ENCODE peak calls at places on chromosomes 6 and 20, in five cellular contexts. One of them, this sample, is unnamed.

GRCh38 chr20:37486186-37486999 is 34.7 kb upstream of the NNAT start:
- DNase-seq in neural progenitor cell: no peak
- DNase-seq in SK-N-SH: no peak
- DNase-seq in mesenchymal stem cell: no peak
- DNase-seq in right cardiac atrium: no peak
- DNase-seq in this sample: no peak

GRCh38 chr6:132161283-132161682 is 210.1 kb upstream of the CCN2 start:
- DNase-seq in SK-N-SH: no peak
- DNase-seq in neural progenitor cell: peak; percentile 50
- DNase-seq in mesenchymal stem cell: peak; percentile 59
- DNase-seq in right cardiac atrium: no peak
- DNase-seq in this sample: no peak

GRCh38 chr6:132218063-132218696 is 183.1 kb downstream of the MOXD1 start:
- DNase-seq in mesenchymal stem cell: peak; percentile 43
- DNase-seq in right cardiac atrium: no peak
- DNase-seq in SK-N-SH: peak; percentile 13
- DNase-seq in neural progenitor cell: no peak
- DNase-seq in this sample: no peak

GRCh38 chr6:24708612-24709011 is 10.3 kb downstream of the C6orf62 start:
- DNase-seq in right cardiac atrium: no peak
- DNase-seq in SK-N-SH: no peak
- DNase-seq in mesenchymal stem cell: no peak
- DNase-seq in neural progenitor cell: no peak
- DNase-seq in this sample: no peak

GRCh38 chr20:364905-365794 is 15.4 kb upstream of the TRIB3 start:
- DNase-seq in right cardiac atrium: no peak
- DNase-seq in neural progenitor cell: no peak
- DNase-seq in SK-N-SH: no peak
- DNase-seq in mesenchymal stem cell: peak; percentile 34
- DNase-seq in this sample: no peak

GRCh38 chr20:1469306-1469905 is 2.8 kb upstream of the NSFL1C start:
- DNase-seq in mesenchymal stem cell: no peak
- DNase-seq in neural progenitor cell: no peak
- DNase-seq in right cardiac atrium: no peak
- DNase-seq in SK-N-SH: no peak
- DNase-seq in this sample: no peak

GRCh38 chr6:169905041-169905807 is 153.8 kb downstream of the ERMARD start:
- DNase-seq in right cardiac atrium: peak; percentile 40
- DNase-seq in neural progenitor cell: no peak
- DNase-seq in SK-N-SH: no peak
- DNase-seq in mesenchymal stem cell: peak; percentile 60
- DNase-seq in this sample: no peak

GRCh38 chr20:44187054-44187762 is at the start of gene JPH2:
- DNase-seq in right cardiac atrium: peak; percentile 58
- DNase-seq in SK-N-SH: peak; percentile 64
- DNase-seq in neural progenitor cell: peak; percentile 59
- DNase-seq in mesenchymal stem cell: peak; percentile 83
- DNase-seq in this sample: peak; percentile 91

GRCh38 chr6:16514249-16514648 is 247.0 kb downstream of the ATXN1 start:
- DNase-seq in mesenchymal stem cell: peak; percentile 64
- DNase-seq in right cardiac atrium: no peak
- DNase-seq in SK-N-SH: peak; percentile 33
- DNase-seq in neural progenitor cell: peak; percentile 42
- DNase-seq in this sample: no peak

GRCh38 chr6:79188885-79189505 is 45.5 kb downstream of the HMGN3 start:
- DNase-seq in mesenchymal stem cell: no peak
- DNase-seq in neural progenitor cell: peak; percentile 4
- DNase-seq in right cardiac atrium: no peak
- DNase-seq in SK-N-SH: no peak
- DNase-seq in this sample: no peak

GRCh38 chr6:112016335-112016734 is 37.6 kb upstream of the CCN6 start:
- DNase-seq in SK-N-SH: no peak
- DNase-seq in neural progenitor cell: no peak
- DNase-seq in mesenchymal stem cell: no peak
- DNase-seq in right cardiac atrium: peak; percentile 61
- DNase-seq in this sample: no peak

GRCh38 chr20:6560978-6561377 is 206.5 kb upstream of the BMP2 start:
- DNase-seq in neural progenitor cell: no peak
- DNase-seq in mesenchymal stem cell: no peak
- DNase-seq in SK-N-SH: no peak
- DNase-seq in right cardiac atrium: no peak
- DNase-seq in this sample: no peak

GRCh38 chr6:41066867-41067304 is 5.3 kb downstream of the OARD1 start:
- DNase-seq in mesenchymal stem cell: peak; percentile 77
- DNase-seq in SK-N-SH: peak; percentile 36
- DNase-seq in right cardiac atrium: peak; percentile 80
- DNase-seq in neural progenitor cell: peak; percentile 75
- DNase-seq in this sample: peak; percentile 72

GRCh38 chr20:7094438-7094997 is 327.0 kb downstream of the BMP2 start:
- DNase-seq in right cardiac atrium: peak; percentile 7
- DNase-seq in mesenchymal stem cell: peak; percentile 22
- DNase-seq in neural progenitor cell: peak; percentile 74
- DNase-seq in SK-N-SH: peak; percentile 22
- DNase-seq in this sample: no peak

GRCh38 chr20:44805335-44805734 is 5.0 kb downstream of the RIMS4 start:
- DNase-seq in neural progenitor cell: no peak
- DNase-seq in right cardiac atrium: no peak
- DNase-seq in SK-N-SH: no peak
- DNase-seq in mesenchymal stem cell: no peak
- DNase-seq in this sample: no peak

GRCh38 chr20:43463864-43464785 is 6.4 kb downstream of the SRSF6 start:
- DNase-seq in right cardiac atrium: no peak
- DNase-seq in mesenchymal stem cell: no peak
- DNase-seq in neural progenitor cell: no peak
- DNase-seq in SK-N-SH: no peak
- DNase-seq in this sample: no peak

GRCh38 chr6:136429264-136429663 is 121.0 kb downstream of the MAP7 start:
- DNase-seq in mesenchymal stem cell: no peak
- DNase-seq in SK-N-SH: peak; percentile 28
- DNase-seq in neural progenitor cell: no peak
- DNase-seq in right cardiac atrium: no peak
- DNase-seq in this sample: no peak

GRCh38 chr6:2850480-2851150 is 9.0 kb upstream of the SERPINB1 start:
- DNase-seq in neural progenitor cell: no peak
- DNase-seq in right cardiac atrium: no peak
- DNase-seq in mesenchymal stem cell: peak; percentile 55
- DNase-seq in SK-N-SH: no peak
- DNase-seq in this sample: no peak

GRCh38 chr6:21270501-21271290 is 322.9 kb upstream of the SOX4 start:
- DNase-seq in mesenchymal stem cell: no peak
- DNase-seq in right cardiac atrium: no peak
- DNase-seq in neural progenitor cell: no peak
- DNase-seq in SK-N-SH: no peak
- DNase-seq in this sample: no peak

GRCh38 chr6:124324237-124324636 is 520.6 kb downstream of the NKAIN2 start:
- DNase-seq in SK-N-SH: no peak
- DNase-seq in mesenchymal stem cell: no peak
- DNase-seq in right cardiac atrium: no peak
- DNase-seq in neural progenitor cell: no peak
- DNase-seq in this sample: no peak

GRCh38 chr6:70394518-70395300 is 18.6 kb upstream of the FAM135A start:
- DNase-seq in neural progenitor cell: no peak
- DNase-seq in mesenchymal stem cell: no peak
- DNase-seq in SK-N-SH: no peak
- DNase-seq in right cardiac atrium: no peak
- DNase-seq in this sample: no peak

GRCh38 chr20:36315545-36316351 is 9.6 kb downstream of the DLGAP4 start:
- DNase-seq in mesenchymal stem cell: no peak
- DNase-seq in right cardiac atrium: no peak
- DNase-seq in SK-N-SH: peak; percentile 70
- DNase-seq in neural progenitor cell: no peak
- DNase-seq in this sample: no peak

GRCh38 chr20:24066075-24066700 is 77.6 kb upstream of the GGTLC1 start:
- DNase-seq in mesenchymal stem cell: no peak
- DNase-seq in SK-N-SH: no peak
- DNase-seq in right cardiac atrium: no peak
- DNase-seq in neural progenitor cell: no peak
- DNase-seq in this sample: no peak

GRCh38 chr6:47116086-47116485 is 74.0 kb upstream of the ADGRF1 start:
- DNase-seq in mesenchymal stem cell: no peak
- DNase-seq in right cardiac atrium: no peak
- DNase-seq in neural progenitor cell: no peak
- DNase-seq in SK-N-SH: no peak
- DNase-seq in this sample: no peak

GRCh38 chr20:10374036-10374435 is 60.0 kb downstream of the MKKS start:
- DNase-seq in right cardiac atrium: no peak
- DNase-seq in mesenchymal stem cell: no peak
- DNase-seq in neural progenitor cell: no peak
- DNase-seq in SK-N-SH: no peak
- DNase-seq in this sample: no peak

GRCh38 chr6:149371154-149371553 is 28.9 kb upstream of the SUMO4 start:
- DNase-seq in SK-N-SH: no peak
- DNase-seq in mesenchymal stem cell: no peak
- DNase-seq in neural progenitor cell: no peak
- DNase-seq in right cardiac atrium: no peak
- DNase-seq in this sample: no peak

GRCh38 chr6:11618533-11618932 is 81.0 kb downstream of the TMEM170B start:
- DNase-seq in mesenchymal stem cell: peak; percentile 45
- DNase-seq in SK-N-SH: no peak
- DNase-seq in neural progenitor cell: no peak
- DNase-seq in right cardiac atrium: no peak
- DNase-seq in this sample: no peak

GRCh38 chr6:37056439-37057127 is 51.1 kb downstream of the FGD2 start:
- DNase-seq in mesenchymal stem cell: peak; percentile 64
- DNase-seq in right cardiac atrium: peak; percentile 9
- DNase-seq in neural progenitor cell: no peak
- DNase-seq in SK-N-SH: no peak
- DNase-seq in this sample: no peak

GRCh38 chr20:60001027-60001567 is 42.9 kb downstream of the CDH26 start:
- DNase-seq in right cardiac atrium: no peak
- DNase-seq in neural progenitor cell: no peak
- DNase-seq in mesenchymal stem cell: no peak
- DNase-seq in SK-N-SH: no peak
- DNase-seq in this sample: no peak

GRCh38 chr6:133645000-133645619 is 243.8 kb upstream of the TCF21 start:
- DNase-seq in SK-N-SH: no peak
- DNase-seq in neural progenitor cell: no peak
- DNase-seq in mesenchymal stem cell: peak; percentile 89
- DNase-seq in right cardiac atrium: no peak
- DNase-seq in this sample: no peak

GRCh38 chr20:46838002-46838401 is 56.6 kb upstream of the EYA2 start:
- DNase-seq in SK-N-SH: no peak
- DNase-seq in mesenchymal stem cell: no peak
- DNase-seq in right cardiac atrium: no peak
- DNase-seq in neural progenitor cell: peak; percentile 11
- DNase-seq in this sample: no peak

GRCh38 chr6:30542404-30542725 is 13.9 kb downstream of the GNL1 start:
- DNase-seq in right cardiac atrium: no peak
- DNase-seq in mesenchymal stem cell: no peak
- DNase-seq in SK-N-SH: no peak
- DNase-seq in neural progenitor cell: no peak
- DNase-seq in this sample: no peak

GRCh38 chr6:48891308-48891707 is 571.7 kb downstream of the MMUT start:
- DNase-seq in SK-N-SH: no peak
- DNase-seq in right cardiac atrium: no peak
- DNase-seq in mesenchymal stem cell: no peak
- DNase-seq in neural progenitor cell: no peak
- DNase-seq in this sample: no peak

GRCh38 chr20:6530254-6530653 is 237.2 kb upstream of the BMP2 start:
- DNase-seq in SK-N-SH: no peak
- DNase-seq in right cardiac atrium: no peak
- DNase-seq in mesenchymal stem cell: peak; percentile 74
- DNase-seq in neural progenitor cell: no peak
- DNase-seq in this sample: no peak

GRCh38 chr6:44073612-44074382 is 53.5 kb downstream of the MRPL14 start:
- DNase-seq in mesenchymal stem cell: peak; percentile 48
- DNase-seq in right cardiac atrium: no peak
- DNase-seq in neural progenitor cell: no peak
- DNase-seq in SK-N-SH: peak; percentile 66
- DNase-seq in this sample: peak; percentile 65

GRCh38 chr6:104644848-104645247 is 214.9 kb downstream of the HACE1 start:
- DNase-seq in right cardiac atrium: no peak
- DNase-seq in mesenchymal stem cell: no peak
- DNase-seq in neural progenitor cell: no peak
- DNase-seq in SK-N-SH: no peak
- DNase-seq in this sample: no peak
- H3K27ac ChIP-seq in right cardiac atrium: no peak overlapping the region
- H3K27ac ChIP-seq in mesenchymal stem cell: no peak overlapping the region
- H3K27ac ChIP-seq in neural progenitor cell: no peak overlapping the region
- H3K27ac ChIP-seq in SK-N-SH: no peak overlapping the region
- H3K27ac ChIP-seq in this sample: no peak overlapping the region

GRCh38 chr6:56657364-56657763 is 14.7 kb upstream of the DST start:
- DNase-seq in right cardiac atrium: no peak
- DNase-seq in mesenchymal stem cell: no peak
- DNase-seq in SK-N-SH: no peak
- DNase-seq in neural progenitor cell: no peak
- DNase-seq in this sample: no peak
- H3K4me1 ChIP-seq in right cardiac atrium: peaks cover 3% of the 10 kb centered on the region
- H3K4me1 ChIP-seq in mesenchymal stem cell: peaks cover 3% of the 10 kb centered on the region
- H3K4me1 ChIP-seq in SK-N-SH: peaks cover 15% of the 10 kb centered on the region
- H3K4me1 ChIP-seq in neural progenitor cell: peaks cover 34% of the 10 kb centered on the region
- H3K4me1 ChIP-seq in this sample: peaks cover 25% of the 10 kb centered on the region

GRCh38 chr6:13813011-13813410 is 1.3 kb downstream of the MCUR1 start:
- DNase-seq in neural progenitor cell: no peak
- DNase-seq in right cardiac atrium: no peak
- DNase-seq in SK-N-SH: no peak
- DNase-seq in mesenchymal stem cell: peak; percentile 11
- DNase-seq in this sample: no peak
- H3K4me3 ChIP-seq in neural progenitor cell: peak overlapping the region; percentile 96
- H3K4me3 ChIP-seq in right cardiac atrium: peak overlapping the region; percentile 93
- H3K4me3 ChIP-seq in SK-N-SH: peak overlapping the region; percentile 90
- H3K4me3 ChIP-seq in mesenchymal stem cell: peak overlapping the region; percentile 86
- H3K4me3 ChIP-seq in this sample: peak overlapping the region; percentile 74

GRCh38 chr6:13404892-13405254 is 76.5 kb upstream of the TBC1D7 start:
- DNase-seq in right cardiac atrium: no peak
- DNase-seq in mesenchymal stem cell: no peak
- DNase-seq in SK-N-SH: no peak
- DNase-seq in neural progenitor cell: no peak
- DNase-seq in this sample: no peak
- H3K27ac ChIP-seq in right cardiac atrium: peak overlapping the region; percentile 95
- H3K27ac ChIP-seq in mesenchymal stem cell: no peak overlapping the region
- H3K27ac ChIP-seq in SK-N-SH: no peak overlapping the region
- H3K27ac ChIP-seq in neural progenitor cell: no peak overlapping the region
- H3K27ac ChIP-seq in this sample: peak overlapping the region; percentile 79

GRCh38 chr6:73078333-73078732 is 147.0 kb downstream of the KHDC1L start:
- DNase-seq in neural progenitor cell: no peak
- DNase-seq in mesenchymal stem cell: no peak
- DNase-seq in right cardiac atrium: no peak
- DNase-seq in SK-N-SH: no peak
- DNase-seq in this sample: no peak
- H3K4me1 ChIP-seq in neural progenitor cell: no peaks in the 10 kb centered on the region
- H3K4me1 ChIP-seq in mesenchymal stem cell: no peaks in the 10 kb centered on the region
- H3K4me1 ChIP-seq in right cardiac atrium: no peaks in the 10 kb centered on the region
- H3K4me1 ChIP-seq in SK-N-SH: no peaks in the 10 kb centered on the region
- H3K4me1 ChIP-seq in this sample: no peaks in the 10 kb centered on the region

GRCh38 chr6:8939615-8940014 is 504.3 kb upstream of the SLC35B3 start:
- DNase-seq in SK-N-SH: no peak
- DNase-seq in right cardiac atrium: no peak
- DNase-seq in neural progenitor cell: no peak
- DNase-seq in mesenchymal stem cell: no peak
- DNase-seq in this sample: no peak
- H3K4me3 ChIP-seq in SK-N-SH: no peak overlapping the region
- H3K4me3 ChIP-seq in right cardiac atrium: no peak overlapping the region
- H3K4me3 ChIP-seq in neural progenitor cell: no peak overlapping the region
- H3K4me3 ChIP-seq in mesenchymal stem cell: no peak overlapping the region
- H3K4me3 ChIP-seq in this sample: no peak overlapping the region

This sample was measured in gastrocnemius medialis.